ENCODE peak calls at places on chromosome 11, in seven cellular contexts. G is HepG2, K is upper lobe of left lung, V is spleen, P is K562, Q is H1, M is SK-N-MC. C is an unnamed sample.

GRCh38 chr11:23563591-23563990 is 703.3 kb upstream of the CCDC179 start:
- DNase-seq in K (no peak), M (no peak), P (no peak), Q (no peak), G (no peak), V (no peak), C (no peak)

GRCh38 chr11:119685073-119685746 is 43.8 kb downstream of the NECTIN1 start:
- DNase-seq in P (no peak), K (no peak), V (no peak), G (no peak), Q (no peak), M (no peak), C (no peak)

GRCh38 chr11:83816572-83817187 is 530.5 kb upstream of the CCDC90B start:
- DNase-seq in K (no peak), M (peak), P (peak), G (peak), Q (no peak), V (no peak), C (no peak)

GRCh38 chr11:126459691-126460404 is 104.4 kb downstream of the ST3GAL4 start:
- DNase-seq in Q (no peak), P (no peak), V (no peak), M (no peak), G (no peak), K (no peak), C (no peak)

GRCh38 chr11:46855167-46855566 is 9.1 kb upstream of the CKAP5 start:
- DNase-seq in P (no peak), V (no peak), M (no peak), G (peak), K (no peak), Q (no peak), C (no peak)

GRCh38 chr11:110097459-110098012 is 4.3 kb downstream of the ZC3H12C start:
- DNase-seq in P (no peak), K (no peak), V (no peak), Q (no peak), G (no peak), M (no peak), C (no peak)

GRCh38 chr11:64292458-64293254 is 1.6 kb downstream of the KCNK4 start:
- DNase-seq in M (no peak), G (no peak), K (no peak), P (no peak), Q (peak), V (no peak), C (no peak)

GRCh38 chr11:18383388-18384156 is 10.8 kb upstream of the LDHA start:
- DNase-seq in G (peak), M (no peak), P (peak), Q (no peak), K (peak), V (peak), C (peak)

GRCh38 chr11:96278039-96278897 is 64.7 kb downstream of the MAML2 start:
- DNase-seq in Q (no peak), P (no peak), V (no peak), G (no peak), K (no peak), M (no peak), C (no peak)

GRCh38 chr11:72429626-72430025 is 4.7 kb downstream of the CLPB start:
- DNase-seq in P (no peak), G (no peak), V (no peak), K (no peak), M (no peak), Q (no peak), C (no peak)

GRCh38 chr11:8094656-8095055 is 13.6 kb downstream of the TUB start:
- DNase-seq in M (no peak), P (no peak), V (peak), K (no peak), Q (no peak), G (no peak), C (no peak)

GRCh38 chr11:98101329-98101728 is 919.4 kb upstream of the CNTN5 start:
- DNase-seq in K (no peak), M (no peak), V (no peak), G (no peak), Q (no peak), P (no peak), C (no peak)

GRCh38 chr11:83628622-83629347 is 342.6 kb upstream of the CCDC90B start:
- DNase-seq in P (no peak), V (no peak), M (no peak), Q (no peak), K (no peak), G (no peak), C (no peak)

GRCh38 chr11:64340671-64341335 is 799 bp downstream of the CCDC88B start:
- DNase-seq in M (no peak), G (no peak), K (peak), Q (peak), P (peak), V (peak), C (peak)

GRCh38 chr11:96267490-96268010 is 75.4 kb downstream of the MAML2 start:
- DNase-seq in M (no peak), G (no peak), P (no peak), K (no peak), Q (no peak), V (no peak), C (peak)

GRCh38 chr11:132941024-132941646 is 591.2 kb downstream of the OPCML start:
- DNase-seq in Q (no peak), K (no peak), M (no peak), V (no peak), G (no peak), P (peak), C (no peak)

GRCh38 chr11:132973686-132974085 is 558.6 kb downstream of the OPCML start:
- DNase-seq in P (no peak), M (no peak), V (no peak), G (no peak), K (no peak), Q (no peak), C (no peak)

GRCh38 chr11:58745705-58746364 is 14.1 kb upstream of the GLYAT start:
- DNase-seq in Q (no peak), V (no peak), G (no peak), P (peak), M (no peak), K (no peak), C (no peak)

GRCh38 chr11:101448881-101449442 is 134.8 kb downstream of the TRPC6 start:
- DNase-seq in P (no peak), G (no peak), K (no peak), Q (no peak), M (no peak), V (no peak), C (no peak)

GRCh38 chr11:128472128-128473110 is 114.9 kb downstream of the ETS1 start:
- DNase-seq in V (no peak), Q (no peak), G (peak), K (no peak), P (no peak), M (no peak), C (no peak)

GRCh38 chr11:111441443-111441842 is 62.4 kb upstream of the POU2AF1 start:
- DNase-seq in G (no peak), M (no peak), K (no peak), P (no peak), V (no peak), Q (no peak), C (no peak)

GRCh38 chr11:85961930-85962363 is 106.8 kb downstream of the CCDC83 start:
- DNase-seq in Q (no peak), P (no peak), K (no peak), G (no peak), V (no peak), M (no peak), C (no peak)

GRCh38 chr11:111777094-111778046 is 11.2 kb upstream of the PPP2R1B start:
- DNase-seq in M (peak), V (no peak), P (peak), Q (no peak), K (no peak), G (peak), C (peak)

GRCh38 chr11:10401275-10401674 is 53.8 kb upstream of the AMPD3 start:
- DNase-seq in K (no peak), G (no peak), P (no peak), V (no peak), Q (peak), M (no peak), C (no peak)

GRCh38 chr11:17457361-17458104 is 19.1 kb downstream of the ABCC8 start:
- DNase-seq in P (no peak), V (no peak), K (no peak), Q (no peak), M (no peak), G (no peak), C (no peak)

GRCh38 chr11:78290293-78291176 is 101.8 kb downstream of the USP35 start:
- DNase-seq in P (peak), M (no peak), Q (no peak), G (peak), V (no peak), K (peak), C (no peak)

GRCh38 chr11:67407700-67408163 is 3.8 kb downstream of the TBC1D10C start:
- DNase-seq in G (no peak), V (no peak), M (no peak), K (no peak), P (no peak), Q (no peak), C (no peak)

GRCh38 chr11:125123947-125124633 is 12.7 kb upstream of the TMEM218 start:
- DNase-seq in V (peak), Q (no peak), P (peak), G (peak), M (peak), K (peak), C (peak)

GRCh38 chr11:134643519-134644042 is 231.5 kb upstream of the B3GAT1 start:
- DNase-seq in G (no peak), M (no peak), P (no peak), K (no peak), V (no peak), Q (peak), C (no peak)

GRCh38 chr11:27545946-27546345 is 39.4 kb upstream of the LIN7C start:
- DNase-seq in K (no peak), P (no peak), M (no peak), Q (no peak), G (no peak), V (no peak), C (no peak)

GRCh38 chr11:65212226-65212801 is 30.6 kb downstream of the CAPN1 start:
- DNase-seq in Q (no peak), P (peak), K (no peak), G (no peak), M (no peak), V (peak), C (no peak)

GRCh38 chr11:116548286-116548685 is 224.5 kb downstream of the BUD13 start:
- DNase-seq in Q (no peak), V (peak), P (no peak), G (no peak), M (no peak), K (no peak), C (no peak)

GRCh38 chr11:93089474-93090102 is 108.2 kb downstream of the SLC36A4 start:
- DNase-seq in M (peak), V (no peak), G (peak), Q (no peak), K (peak), P (no peak), C (no peak)

GRCh38 chr11:31722754-31723153 is 88.4 kb downstream of the PAX6 start:
- DNase-seq in G (no peak), M (no peak), P (no peak), Q (no peak), K (no peak), V (no peak), C (no peak)

GRCh38 chr11:73870261-73870660 is 6.4 kb downstream of the COA4 start:
- DNase-seq in M (no peak), Q (no peak), P (no peak), G (no peak), K (no peak), V (no peak), C (no peak)
- TF ChIP-seq POLR2AphosphoS5 in M (peak), Q (peak), P (no peak), G (no peak), K (no peak), V (no peak), C (no peak)

GRCh38 chr11:60932605-60933346 is 8.5 kb downstream of the TMEM132A start:
- DNase-seq in P (no peak), Q (no peak), K (no peak), G (no peak), M (no peak), V (peak), C (no peak)

GRCh38 chr11:60934091-60934789 is 10.0 kb downstream of the TMEM132A start:
- DNase-seq in V (peak), G (no peak), K (no peak), P (no peak), Q (no peak), M (no peak), C (no peak)

GRCh38 chr11:60934790-60935605 is 10.7 kb downstream of the TMEM132A start:
- DNase-seq in P (no peak), K (no peak), V (peak), M (no peak), Q (no peak), G (no peak), C (no peak)

GRCh38 chr11:60931897-60932296 is 7.6 kb downstream of the TMEM132A start:
- DNase-seq in K (no peak), Q (no peak), G (no peak), V (peak), M (no peak), P (no peak), C (no peak)

GRCh38 chr11:60933416-60933815 is 9.2 kb downstream of the TMEM132A start:
- DNase-seq in G (no peak), Q (no peak), P (no peak), K (no peak), V (peak), M (no peak), C (no peak)
- TF ChIP-seq POLR2AphosphoS5 in G (no peak), Q (no peak), P (no peak), K (no peak), V (peak), M (no peak), C (no peak)

DNA sequence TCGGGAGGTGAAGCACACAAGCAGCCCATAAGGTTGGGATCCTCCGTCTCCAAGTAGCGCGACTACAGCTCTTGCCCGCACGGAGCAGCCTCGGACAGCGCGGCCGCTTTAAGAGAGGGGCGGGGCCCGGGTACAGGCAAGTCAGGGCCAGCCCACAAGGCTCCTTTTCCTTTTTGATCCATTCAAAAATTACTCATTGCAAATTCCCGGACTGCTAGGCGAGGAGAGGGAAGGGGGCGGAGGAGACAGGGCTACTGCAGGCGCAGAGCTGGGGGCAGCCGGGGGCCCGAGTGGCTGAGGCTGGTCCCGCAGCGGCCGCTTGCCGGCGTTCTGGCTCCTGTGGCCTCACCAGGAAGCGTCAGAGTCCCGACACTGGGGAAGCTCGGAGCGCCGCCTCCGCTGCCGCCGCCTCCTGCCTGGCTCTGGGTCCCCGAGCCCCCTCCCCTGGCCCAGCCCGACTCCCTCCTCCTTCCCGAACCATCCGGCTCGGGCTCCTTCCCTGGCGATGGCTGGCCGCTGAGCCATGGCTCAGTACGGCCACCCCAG is at the start of gene UBASH3B:
- DNase-seq in P (peak), Q (peak), V (peak), K (peak), G (peak), M (no peak), C (peak)
- TF ChIP-seq POLR2AphosphoS5 in P (no peak), Q (no peak), V (peak), K (peak), G (no peak), M (no peak), C (no peak)

DNA sequence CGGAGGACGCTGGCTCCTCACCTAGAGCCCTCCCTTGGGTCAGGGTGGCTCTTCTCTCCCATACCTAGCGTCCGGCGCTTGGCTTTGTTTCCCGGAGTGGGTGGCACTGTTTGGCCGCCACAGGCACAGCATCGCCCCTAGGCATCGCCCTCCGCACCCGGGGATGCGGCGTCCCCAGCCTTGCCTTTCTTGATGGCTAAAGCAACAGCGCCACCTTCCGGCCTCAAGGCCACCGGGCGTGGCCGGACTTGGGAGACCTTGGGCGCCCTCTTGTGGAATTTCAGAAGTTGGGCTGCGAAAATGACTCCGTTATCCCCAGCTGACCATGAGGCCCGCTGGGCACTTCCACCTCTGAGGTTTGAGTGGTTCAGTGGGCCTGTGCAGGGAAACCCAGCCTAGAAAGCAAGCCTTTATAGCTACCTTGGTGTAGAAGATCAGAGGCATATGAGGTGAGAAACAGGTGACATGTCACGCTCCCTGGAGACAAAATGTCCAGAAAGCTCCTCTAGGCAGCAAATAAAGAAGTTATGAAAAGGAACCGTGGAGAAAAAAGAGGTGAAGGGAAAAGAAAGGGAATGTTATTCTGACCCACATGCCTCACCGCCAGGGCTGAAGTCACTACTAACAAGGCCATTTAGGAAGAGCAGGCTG is 54.3 kb downstream of the SNX19 start:
- DNase-seq in P (peak), V (peak), Q (peak), G (peak), K (peak), M (peak), C (peak)
- TF ChIP-seq POLR2AphosphoS5 in P (no peak), V (peak), Q (no peak), G (no peak), K (no peak), M (no peak), C (no peak)

DNA sequence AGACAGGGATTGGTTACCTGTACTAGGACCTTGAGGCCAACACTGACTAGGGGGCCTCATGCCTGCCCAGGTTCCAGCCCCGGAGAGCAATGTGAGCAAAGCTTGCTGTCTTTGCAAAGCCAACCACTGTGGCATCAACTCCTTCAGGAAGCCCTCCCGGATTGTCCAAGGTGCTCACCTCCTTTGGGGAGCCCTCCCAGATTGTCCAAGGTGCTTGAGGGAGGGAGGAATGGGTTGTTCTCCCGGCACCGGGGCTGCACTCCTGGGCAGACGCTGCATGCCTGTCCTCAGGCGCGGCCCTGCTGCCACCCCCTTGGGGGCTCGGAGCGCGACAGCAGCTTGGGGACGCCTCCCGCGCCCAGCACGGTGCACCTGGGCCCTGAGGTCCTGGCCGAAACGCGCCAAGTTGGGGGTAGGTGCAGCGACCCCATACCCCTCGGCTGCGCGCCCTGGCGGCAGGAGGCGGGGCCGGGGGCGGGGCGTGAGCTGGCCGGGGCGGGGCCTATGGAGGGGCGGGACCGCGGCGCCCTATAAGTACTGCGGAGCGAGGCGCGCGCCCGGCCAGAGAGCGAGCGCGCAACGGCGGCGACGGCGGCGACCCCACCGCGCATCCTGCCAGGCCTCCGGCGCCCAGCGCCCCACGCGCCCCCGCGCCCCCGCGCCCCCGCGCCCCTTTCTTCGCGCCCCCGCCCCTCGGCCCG is at the start of gene CD81:
- DNase-seq in K (peak), P (peak), V (peak), G (no peak), Q (peak), M (no peak), C (peak)
- TF ChIP-seq POLR2AphosphoS5 in K (peak), P (peak), V (peak), G (no peak), Q (peak), M (peak), C (peak)

GRCh38 chr11:57567512-57568329 is at the start of gene UBE2L6:
- DNase-seq in G (no peak), K (peak), Q (peak), M (no peak), V (peak), P (peak), C (peak)
- TF ChIP-seq POLR2AphosphoS5 in G (no peak), K (peak), Q (peak), M (peak), V (peak), P (no peak), C (no peak)

DNA sequence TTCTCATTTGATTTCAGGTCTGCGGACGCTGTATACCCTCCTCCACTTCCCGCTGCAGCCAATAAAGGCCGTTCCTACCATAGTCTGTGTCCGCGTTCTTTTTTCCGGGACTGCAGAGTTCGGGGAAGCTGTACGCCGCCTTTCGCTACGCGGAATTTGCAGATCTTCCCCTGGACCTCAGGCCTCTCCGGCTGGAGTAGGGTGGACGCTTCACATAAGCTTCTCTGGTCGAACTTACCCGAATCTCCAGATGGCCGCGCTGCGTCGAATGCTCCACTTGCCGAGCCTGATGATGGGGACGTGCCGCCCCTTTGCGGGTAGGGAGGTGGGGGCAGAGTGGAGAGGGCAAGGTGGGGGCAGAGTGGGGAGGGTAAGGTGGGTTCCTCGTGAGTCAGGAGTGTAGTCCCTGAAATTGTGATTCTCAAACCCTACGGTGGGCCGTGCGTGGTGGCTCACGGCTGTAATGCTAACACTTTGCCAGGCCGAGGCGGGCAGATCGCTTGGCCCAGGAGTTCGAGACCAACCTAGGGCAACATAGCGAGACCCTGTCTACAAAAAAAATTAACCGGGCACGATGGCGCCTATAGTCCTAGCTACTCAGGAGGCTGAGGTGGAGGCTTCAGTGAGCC is 632 bp downstream of the CSKMT start:
- DNase-seq in P (peak), K (peak), Q (no peak), G (no peak), V (peak), M (no peak), C (no peak)
- TF ChIP-seq POLR2AphosphoS5 in P (peak), K (no peak), Q (peak), G (peak), V (no peak), M (no peak), C (no peak)

C was measured in GM12892.